ENCODE peak calls at places on chromosomes 12 and 14, in four cellular contexts. G is A549, O is K562, P is GM12878. Y is an unnamed sample.

GRCh38 chr12:81888961-81889360 is 129.8 kb upstream of the PPFIA2 start:
- DNase-seq in G (no peak), O (no peak), P (no peak), Y (no peak)

GRCh38 chr12:57166971-57167371 is 19.6 kb upstream of the LRP1-AS start:
- DNase-seq in G (peak; percentile 78), O (peak; percentile 45), P (no peak), Y (peak; percentile 90)

GRCh38 chr12:65139389-65139788 is 18.3 kb upstream of the WIF1 start:
- DNase-seq in G (no peak), O (no peak), P (no peak), Y (no peak)

GRCh38 chr14:62546862-62547474 is 498.3 kb downstream of the KCNH5 start:
- DNase-seq in G (peak; percentile 12), O (no peak), P (no peak), Y (peak; percentile 5)

GRCh38 chr12:88870000-88870737 is 289.9 kb upstream of the KITLG start:
- DNase-seq in G (no peak), O (no peak), P (no peak), Y (peak; percentile 88)

GRCh38 chr12:5031958-5032357 is 11.7 kb upstream of the KCNA5 start:
- DNase-seq in G (no peak), O (no peak), P (no peak), Y (no peak)

GRCh38 chr14:67618617-67619063 is 1.1 kb upstream of the ARG2 start:
- DNase-seq in G (peak; percentile 76), O (peak; percentile 47), P (no peak), Y (peak; percentile 79)

GRCh38 chr14:68694516-68695235 is 98.2 kb downstream of the ZFP36L1 start:
- DNase-seq in G (no peak), O (no peak), P (no peak), Y (peak; percentile 22)

GRCh38 chr14:71620401-71620800 is 311.8 kb upstream of the RGS6 start:
- DNase-seq in G (no peak), O (no peak), P (no peak), Y (peak; percentile 82)

GRCh38 chr14:68518910-68519686 is 273.8 kb downstream of the ZFP36L1 start:
- DNase-seq in G (no peak), O (no peak), P (no peak), Y (peak; percentile 63)

GRCh38 chr14:100900837-100901390 is 2.6 kb downstream of the RTL1 start:
- DNase-seq in G (peak; percentile 54), O (peak; percentile 68), P (no peak), Y (no peak)

GRCh38 chr14:61394542-61394941 is 73.2 kb downstream of the PRKCH start:
- DNase-seq in G (no peak), O (no peak), P (no peak), Y (no peak)

GRCh38 chr14:44180975-44181374 is 326.1 kb downstream of the FSCB start:
- DNase-seq in G (no peak), O (no peak), P (no peak), Y (no peak)

GRCh38 chr14:61994589-61994988 is 232.4 kb downstream of the SNAPC1 start:
- DNase-seq in G (no peak), O (no peak), P (no peak), Y (no peak)

GRCh38 chr12:93407283-93407962 is 29.7 kb downstream of the NUDT4 start:
- DNase-seq in G (no peak), O (no peak), P (no peak), Y (no peak)

GRCh38 chr12:1419849-1420371 is 174.5 kb downstream of the FBXL14 start:
- DNase-seq in G (no peak), O (no peak), P (no peak), Y (no peak)

GRCh38 chr12:88802307-88802706 is 222.0 kb upstream of the KITLG start:
- DNase-seq in G (no peak), O (no peak), P (no peak), Y (no peak)

GRCh38 chr14:53848851-53849250 is 107.8 kb downstream of the BMP4 start:
- DNase-seq in G (peak; percentile 30), O (no peak), P (no peak), Y (no peak)

DNA sequence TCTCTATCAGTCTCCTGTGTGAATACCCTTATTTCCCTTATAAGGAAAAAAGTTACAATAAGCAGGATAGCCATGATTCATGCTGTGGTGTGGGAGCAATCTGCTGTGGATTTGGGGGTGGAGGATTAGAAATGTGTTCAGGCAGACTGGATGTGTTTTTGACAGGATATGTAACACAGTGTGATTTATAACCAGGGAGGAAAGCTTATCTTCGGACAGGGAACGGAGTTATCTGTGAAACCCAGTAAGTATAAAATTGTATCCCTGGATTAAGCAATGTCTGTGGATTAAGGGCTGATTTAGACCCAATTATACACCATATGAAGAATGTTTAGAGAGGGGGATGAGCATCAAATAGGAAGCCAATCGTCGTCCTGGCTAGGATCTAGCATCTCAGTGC is 68.8 kb downstream of the DAD1 start:
- DNase-seq in G (no peak), O (peak; percentile 10), P (no peak), Y (peak; percentile 83)
- TF ChIP-seq ELK1 in G (no peak), O (no peak), P (no peak), Y (no peak)

GRCh38 chr14:34348592-34348991 is 113.4 kb downstream of the SPTSSA start:
- DNase-seq in G (no peak), O (no peak), P (no peak), Y (no peak)
- TF ChIP-seq ELK1 in G (no peak), O (no peak), P (no peak), Y (no peak)

GRCh38 chr12:49647827-49648721 is 24.7 kb downstream of the PRPF40B start:
- DNase-seq in G (no peak), O (no peak), P (no peak), Y (no peak)
- TF ChIP-seq ELK1 in G (no peak), O (no peak), P (no peak), Y (no peak)

GRCh38 chr14:75864352-75864751 is 117.4 kb downstream of the TGFB3 start:
- DNase-seq in G (no peak), O (no peak), P (no peak), Y (peak; percentile 92)
- TF ChIP-seq ELK1 in G (no peak), O (no peak), P (no peak), Y (no peak)

GRCh38 chr12:94954029-94954685 is 49.3 kb downstream of the NDUFA12 start:
- DNase-seq in G (peak; percentile 61), O (peak; percentile 70), P (no peak), Y (peak; percentile 6)
- TF ChIP-seq ELK1 in G (no peak), O (no peak), P (no peak), Y (no peak)

DNA sequence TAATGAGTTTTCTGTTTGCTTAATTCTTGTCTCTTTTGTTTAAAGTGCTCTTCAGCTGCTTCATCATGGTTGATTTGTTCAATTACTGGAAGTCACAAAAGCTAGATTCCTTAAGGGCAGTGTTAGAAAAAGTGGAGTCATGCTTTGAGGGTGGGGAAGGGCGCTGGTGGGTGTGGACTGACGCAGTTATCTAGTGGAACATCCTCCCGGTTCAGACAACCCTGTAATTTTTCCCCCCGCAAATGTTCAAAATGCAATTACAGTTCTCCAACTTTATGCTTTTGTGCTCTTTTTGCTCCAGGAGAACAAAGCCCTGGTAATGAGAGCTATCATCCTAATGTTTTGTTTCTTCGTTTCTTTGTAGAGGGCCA is 2.1 kb downstream of the AKAP6 start:
- DNase-seq in G (no peak), O (peak; percentile 25), P (no peak), Y (no peak)
- TF ChIP-seq ELK1 in G (no peak), O (no peak), P (no peak), Y (no peak)

GRCh38 chr12:68804654-68805591 is 3.1 kb upstream of the MDM2 start:
- DNase-seq in G (no peak), O (no peak), P (no peak), Y (no peak)

GRCh38 chr12:68798880-68799229 is 9.1 kb upstream of the MDM2 start:
- DNase-seq in G (no peak), O (no peak), P (no peak), Y (no peak)

GRCh38 chr12:68796399-68796798 is 11.6 kb upstream of the MDM2 start:
- DNase-seq in G (no peak), O (no peak), P (no peak), Y (no peak)

GRCh38 chr12:68803948-68804653 is 3.9 kb upstream of the MDM2 start:
- DNase-seq in G (no peak), O (no peak), P (no peak), Y (no peak)

GRCh38 chr12:68800294-68800693 is 7.7 kb upstream of the MDM2 start:
- DNase-seq in G (no peak), O (no peak), P (no peak), Y (no peak)
- TF ChIP-seq ELK1 in G (no peak), O (no peak), P (no peak), Y (no peak)

DNA sequence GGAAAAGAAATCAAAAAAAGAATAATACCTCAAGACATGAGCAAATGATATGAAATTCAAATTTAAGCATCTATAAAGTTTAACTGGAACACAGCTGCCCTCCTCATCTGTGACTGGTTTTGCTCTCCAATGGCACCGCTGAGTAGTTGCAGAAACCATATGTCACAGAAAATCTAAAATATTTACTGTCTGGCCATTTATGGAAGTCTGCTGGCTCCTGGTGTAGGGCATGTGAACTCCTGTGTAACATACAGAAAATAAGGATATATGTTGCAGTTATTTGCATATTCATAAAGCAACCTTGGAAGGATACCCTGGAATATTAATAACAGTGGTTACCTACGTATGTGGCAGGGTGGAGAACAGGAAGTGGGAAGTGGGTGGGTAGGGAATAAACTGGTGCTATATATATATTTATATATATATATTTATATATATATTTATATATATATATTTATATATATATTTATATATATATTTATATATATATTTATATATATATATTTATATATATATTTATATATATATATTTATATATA is 48.3 kb downstream of the LTBP2 start:
- DNase-seq in G (no peak), O (no peak), P (no peak), Y (peak; percentile 31)
- TF ChIP-seq ELK1 in G (no peak), O (no peak), P (no peak), Y (no peak)

GRCh38 chr12:55743131-55743921 is 404 bp downstream of the GDF11 start:
- DNase-seq in G (peak; percentile 82), O (peak; percentile 87), P (no peak), Y (peak; percentile 68)
- TF ChIP-seq ELK1 in G (no peak), O (no peak), P (no peak), Y (no peak)

GRCh38 chr12:45518516-45519235 is 210.8 kb upstream of the ARID2 start:
- DNase-seq in G (no peak), O (no peak), P (no peak), Y (no peak)
- TF ChIP-seq ELK1 in G (no peak), O (no peak), P (no peak), Y (no peak)

Y was measured in IMR-90.